ENCODE peak calls at places on chromosomes 12 and 14, in six cellular contexts. R is stomach, N is GM20000, I is astrocyte of the spinal cord, H is AG09309, Y is progenitor cell of endocrine pancreas. C is an unnamed sample.

GRCh38 chr12:47715877-47716548 is 9.3 kb downstream of the ENDOU start:
- DNase-seq in N (no peak), I (no peak), Y (no peak), R (no peak), H (no peak), C (no peak)

GRCh38 chr12:100058482-100059029 is 73.8 kb upstream of the ANKS1B start:
- DNase-seq in N (peak), Y (no peak), H (peak), R (no peak), I (peak), C (peak)

GRCh38 chr12:11732023-11732422 is 82.5 kb downstream of the ETV6 start:
- DNase-seq in N (no peak), H (no peak), R (no peak), Y (no peak), I (no peak), C (no peak)

GRCh38 chr12:122385171-122386041 is 37.1 kb downstream of the CLIP1 start:
- DNase-seq in Y (no peak), R (no peak), H (no peak), I (no peak), N (no peak), C (no peak)

GRCh38 chr14:63302135-63302534 is 16.6 kb downstream of the GPHB5 start:
- DNase-seq in I (no peak), H (no peak), Y (no peak), R (no peak), N (no peak), C (no peak)

GRCh38 chr14:66831190-66831589 is 323.2 kb downstream of the GPHN start:
- DNase-seq in I (no peak), Y (no peak), R (no peak), N (no peak), H (no peak), C (no peak)

GRCh38 chr12:32032205-32032810 is 73.1 kb downstream of the RESF1 start:
- DNase-seq in R (no peak), H (peak), I (peak), N (no peak), Y (no peak), C (no peak)

GRCh38 chr14:55942826-55943225 is 175.4 kb upstream of the PELI2 start:
- DNase-seq in R (no peak), H (no peak), Y (no peak), I (no peak), N (no peak), C (no peak)

GRCh38 chr14:34301107-34301734 is 160.8 kb downstream of the SPTSSA start:
- DNase-seq in H (peak), N (peak), Y (no peak), I (peak), R (no peak), C (peak)

GRCh38 chr12:89258240-89258969 is 93.9 kb downstream of the DUSP6 start:
- DNase-seq in N (no peak), Y (no peak), I (no peak), R (no peak), H (no peak), C (no peak)

GRCh38 chr14:104856157-104856868 is 8.8 kb upstream of the CEP170B start:
- DNase-seq in I (no peak), R (no peak), H (no peak), N (no peak), Y (no peak), C (no peak)

GRCh38 chr14:51261151-51261550 is 21.1 kb downstream of the TMX1 start:
- DNase-seq in I (no peak), R (no peak), Y (no peak), H (no peak), N (no peak), C (no peak)

GRCh38 chr14:32611752-32612151 is 282.7 kb downstream of the AKAP6 start:
- DNase-seq in Y (no peak), N (no peak), R (no peak), H (peak), I (peak), C (peak)

GRCh38 chr12:109738878-109739665 is 25.4 kb downstream of the FAM222A start:
- DNase-seq in N (no peak), I (no peak), H (no peak), R (peak), Y (no peak), C (peak)

GRCh38 chr12:116160196-116160595 is 117.3 kb downstream of the MED13L start:
- DNase-seq in I (no peak), H (no peak), Y (no peak), N (no peak), R (no peak), C (peak)

GRCh38 chr14:74038015-74038859 is 19.1 kb downstream of the BBOF1 start:
- DNase-seq in N (peak), Y (no peak), R (no peak), I (peak), H (no peak), C (peak)

GRCh38 chr14:101561145-101561896 is at the start of gene DIO3:
- DNase-seq in R (no peak), H (no peak), I (no peak), Y (peak), N (no peak), C (no peak)

GRCh38 chr14:101558739-101559240 is 2.5 kb upstream of the DIO3 start:
- DNase-seq in I (no peak), N (no peak), Y (no peak), R (no peak), H (no peak), C (no peak)

GRCh38 chr14:101560534-101561113 is 671 bp upstream of the DIO3 start:
- DNase-seq in N (no peak), I (no peak), H (no peak), Y (no peak), R (no peak), C (no peak)

GRCh38 chr14:101559250-101559623 is 2.1 kb upstream of the DIO3 start:
- DNase-seq in I (no peak), R (no peak), H (no peak), N (no peak), Y (no peak), C (no peak)

GRCh38 chr14:101559624-101560533 is 1.4 kb upstream of the DIO3 start:
- DNase-seq in I (no peak), N (no peak), R (no peak), Y (peak), H (no peak), C (no peak)
- TF ChIP-seq CTCF in I (no peak), N (no peak), R (no peak), Y (peak), H (peak), C (no peak)

DNA sequence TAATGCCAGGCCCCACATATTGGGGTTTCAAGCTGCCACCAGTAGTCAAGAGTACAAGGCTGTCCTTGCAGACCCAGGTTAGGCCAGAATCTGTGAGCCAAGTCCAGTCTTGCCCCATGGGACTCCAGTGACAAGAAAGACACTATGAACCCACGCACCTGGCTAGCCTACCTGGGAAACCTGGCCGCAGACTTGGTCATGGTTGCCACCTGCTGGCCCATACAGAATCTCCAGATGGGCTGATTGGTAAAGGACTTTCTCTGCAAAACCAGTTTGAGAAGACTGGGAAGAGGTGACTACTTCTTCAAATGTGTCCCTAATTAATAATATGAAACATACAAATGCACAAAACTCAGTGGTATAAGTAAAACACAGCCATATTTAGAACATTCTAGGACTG is 398.4 kb upstream of the FLRT2 start:
- DNase-seq in I (no peak), N (no peak), R (peak), Y (no peak), H (no peak), C (no peak)
- TF ChIP-seq CTCF in I (no peak), N (no peak), R (no peak), Y (peak), H (no peak), C (no peak)

GRCh38 chr12:114166360-114166759 is 200.2 kb upstream of the RBM19 start:
- DNase-seq in R (no peak), Y (peak), H (peak), I (peak), N (no peak), C (peak)
- TF ChIP-seq CTCF in R (peak), Y (peak), H (peak), I (peak), N (no peak), C (peak)

GRCh38 chr14:105945891-105946290 is 419.5 kb downstream of the TMEM121 start:
- DNase-seq in H (no peak), I (no peak), R (no peak), Y (no peak), N (no peak), C (no peak)
- TF ChIP-seq CTCF in H (no peak), I (no peak), R (no peak), Y (no peak), N (no peak), C (peak)

C was measured in HFFc6.